ENCODE peak calls at places on chromosomes 3 and 15, in seven cellular contexts. One of them, this sample, is unnamed.

GRCh38 chr15:89090791-89091666 is 2.8 kb downstream of the ABHD2 start:
- DNase-seq in bronchial epithelial cell: peak
- DNase-seq in aorta: peak
- DNase-seq in iris pigment epithelial cell: peak
- DNase-seq in NCI-H1105: no peak
- DNase-seq in activated CD8-positive, alpha-beta memory T cell treated with anti-CD3 and anti-CD28 coated beads, Interleukin-2, amount 50 U/mL, for 48 hours: no peak
- DNase-seq in T1000: peak
- DNase-seq in this sample: no peak

GRCh38 chr15:101504373-101504772 is 14.9 kb upstream of the PCSK6 start:
- DNase-seq in bronchial epithelial cell: no peak
- DNase-seq in aorta: no peak
- DNase-seq in iris pigment epithelial cell: no peak
- DNase-seq in NCI-H1105: no peak
- DNase-seq in activated CD8-positive, alpha-beta memory T cell treated with anti-CD3 and anti-CD28 coated beads, Interleukin-2, amount 50 U/mL, for 48 hours: no peak
- DNase-seq in T1000: no peak
- DNase-seq in this sample: no peak

GRCh38 chr15:45242289-45242688 is 9.7 kb upstream of the SLC28A2 start:
- DNase-seq in bronchial epithelial cell: no peak
- DNase-seq in aorta: no peak
- DNase-seq in iris pigment epithelial cell: peak
- DNase-seq in NCI-H1105: no peak
- DNase-seq in activated CD8-positive, alpha-beta memory T cell treated with anti-CD3 and anti-CD28 coated beads, Interleukin-2, amount 50 U/mL, for 48 hours: no peak
- DNase-seq in T1000: no peak
- DNase-seq in this sample: no peak

GRCh38 chr3:18189651-18190050 is 235.5 kb downstream of the SATB1 start:
- DNase-seq in bronchial epithelial cell: no peak
- DNase-seq in aorta: no peak
- DNase-seq in iris pigment epithelial cell: peak
- DNase-seq in NCI-H1105: peak
- DNase-seq in activated CD8-positive, alpha-beta memory T cell treated with anti-CD3 and anti-CD28 coated beads, Interleukin-2, amount 50 U/mL, for 48 hours: no peak
- DNase-seq in T1000: no peak
- DNase-seq in this sample: no peak

GRCh38 chr15:81544385-81544784 is 170.4 kb upstream of the TMC3 start:
- DNase-seq in bronchial epithelial cell: no peak
- DNase-seq in aorta: no peak
- DNase-seq in iris pigment epithelial cell: no peak
- DNase-seq in NCI-H1105: no peak
- DNase-seq in activated CD8-positive, alpha-beta memory T cell treated with anti-CD3 and anti-CD28 coated beads, Interleukin-2, amount 50 U/mL, for 48 hours: no peak
- DNase-seq in T1000: no peak
- DNase-seq in this sample: no peak

GRCh38 chr3:133854971-133855370 is 40.7 kb downstream of the RAB6B start:
- DNase-seq in bronchial epithelial cell: no peak
- DNase-seq in aorta: no peak
- DNase-seq in iris pigment epithelial cell: no peak
- DNase-seq in NCI-H1105: no peak
- DNase-seq in activated CD8-positive, alpha-beta memory T cell treated with anti-CD3 and anti-CD28 coated beads, Interleukin-2, amount 50 U/mL, for 48 hours: no peak
- DNase-seq in T1000: no peak
- DNase-seq in this sample: no peak

GRCh38 chr3:6861331-6861988 is 545 bp downstream of the GRM7 start:
- DNase-seq in bronchial epithelial cell: no peak
- DNase-seq in aorta: no peak
- DNase-seq in iris pigment epithelial cell: no peak
- DNase-seq in NCI-H1105: no peak
- DNase-seq in activated CD8-positive, alpha-beta memory T cell treated with anti-CD3 and anti-CD28 coated beads, Interleukin-2, amount 50 U/mL, for 48 hours: no peak
- DNase-seq in T1000: peak
- DNase-seq in this sample: no peak

GRCh38 chr3:128584412-128585020 is 66.1 kb downstream of the RPN1 start:
- DNase-seq in bronchial epithelial cell: peak
- DNase-seq in aorta: peak
- DNase-seq in iris pigment epithelial cell: peak
- DNase-seq in NCI-H1105: peak
- DNase-seq in activated CD8-positive, alpha-beta memory T cell treated with anti-CD3 and anti-CD28 coated beads, Interleukin-2, amount 50 U/mL, for 48 hours: peak
- DNase-seq in T1000: peak
- DNase-seq in this sample: peak

GRCh38 chr3:111851511-111851954 is 7.5 kb upstream of the PHLDB2 start:
- DNase-seq in bronchial epithelial cell: peak
- DNase-seq in aorta: peak
- DNase-seq in iris pigment epithelial cell: peak
- DNase-seq in NCI-H1105: no peak
- DNase-seq in activated CD8-positive, alpha-beta memory T cell treated with anti-CD3 and anti-CD28 coated beads, Interleukin-2, amount 50 U/mL, for 48 hours: no peak
- DNase-seq in T1000: peak
- DNase-seq in this sample: no peak

GRCh38 chr15:63944681-63944955 is 101.7 kb downstream of the DAPK2 start:
- DNase-seq in bronchial epithelial cell: no peak
- DNase-seq in aorta: no peak
- DNase-seq in iris pigment epithelial cell: no peak
- DNase-seq in NCI-H1105: no peak
- DNase-seq in activated CD8-positive, alpha-beta memory T cell treated with anti-CD3 and anti-CD28 coated beads, Interleukin-2, amount 50 U/mL, for 48 hours: no peak
- DNase-seq in T1000: no peak
- DNase-seq in this sample: no peak

GRCh38 chr3:29384640-29385039 is 103.8 kb downstream of the RBMS3 start:
- DNase-seq in bronchial epithelial cell: peak
- DNase-seq in aorta: peak
- DNase-seq in iris pigment epithelial cell: peak
- DNase-seq in NCI-H1105: no peak
- DNase-seq in activated CD8-positive, alpha-beta memory T cell treated with anti-CD3 and anti-CD28 coated beads, Interleukin-2, amount 50 U/mL, for 48 hours: no peak
- DNase-seq in T1000: no peak
- DNase-seq in this sample: no peak

GRCh38 chr3:13272831-13273603 is 147.1 kb downstream of the NUP210 start:
- DNase-seq in bronchial epithelial cell: no peak
- DNase-seq in aorta: peak
- DNase-seq in iris pigment epithelial cell: no peak
- DNase-seq in NCI-H1105: no peak
- DNase-seq in activated CD8-positive, alpha-beta memory T cell treated with anti-CD3 and anti-CD28 coated beads, Interleukin-2, amount 50 U/mL, for 48 hours: no peak
- DNase-seq in T1000: no peak
- DNase-seq in this sample: no peak

GRCh38 chr3:125406070-125406469 is 30.9 kb upstream of the ZNF148 start:
- DNase-seq in bronchial epithelial cell: no peak
- DNase-seq in aorta: no peak
- DNase-seq in iris pigment epithelial cell: no peak
- DNase-seq in NCI-H1105: no peak
- DNase-seq in activated CD8-positive, alpha-beta memory T cell treated with anti-CD3 and anti-CD28 coated beads, Interleukin-2, amount 50 U/mL, for 48 hours: no peak
- DNase-seq in T1000: no peak
- DNase-seq in this sample: no peak

GRCh38 chr3:31550452-31551251 is 17.9 kb downstream of the STT3B start:
- DNase-seq in bronchial epithelial cell: peak
- DNase-seq in aorta: no peak
- DNase-seq in iris pigment epithelial cell: peak
- DNase-seq in NCI-H1105: no peak
- DNase-seq in activated CD8-positive, alpha-beta memory T cell treated with anti-CD3 and anti-CD28 coated beads, Interleukin-2, amount 50 U/mL, for 48 hours: no peak
- DNase-seq in T1000: no peak
- DNase-seq in this sample: no peak

GRCh38 chr3:105944721-105945120 is 75.9 kb upstream of the CBLB start:
- DNase-seq in bronchial epithelial cell: peak
- DNase-seq in aorta: no peak
- DNase-seq in iris pigment epithelial cell: peak
- DNase-seq in NCI-H1105: no peak
- DNase-seq in activated CD8-positive, alpha-beta memory T cell treated with anti-CD3 and anti-CD28 coated beads, Interleukin-2, amount 50 U/mL, for 48 hours: no peak
- DNase-seq in T1000: no peak
- DNase-seq in this sample: no peak

GRCh38 chr15:57890351-57890750 is 175.2 kb downstream of the ALDH1A2 start:
- DNase-seq in bronchial epithelial cell: peak
- DNase-seq in aorta: no peak
- DNase-seq in iris pigment epithelial cell: peak
- DNase-seq in NCI-H1105: no peak
- DNase-seq in activated CD8-positive, alpha-beta memory T cell treated with anti-CD3 and anti-CD28 coated beads, Interleukin-2, amount 50 U/mL, for 48 hours: no peak
- DNase-seq in T1000: peak
- DNase-seq in this sample: no peak

GRCh38 chr3:61563614-61564404 is 2.4 kb downstream of the PTPRG start:
- DNase-seq in bronchial epithelial cell: no peak
- DNase-seq in aorta: peak
- DNase-seq in iris pigment epithelial cell: no peak
- DNase-seq in NCI-H1105: no peak
- DNase-seq in activated CD8-positive, alpha-beta memory T cell treated with anti-CD3 and anti-CD28 coated beads, Interleukin-2, amount 50 U/mL, for 48 hours: no peak
- DNase-seq in T1000: no peak
- DNase-seq in this sample: peak

GRCh38 chr15:58432421-58432820 is 630 bp downstream of the LIPC start:
- DNase-seq in bronchial epithelial cell: no peak
- DNase-seq in aorta: no peak
- DNase-seq in iris pigment epithelial cell: peak
- DNase-seq in NCI-H1105: no peak
- DNase-seq in activated CD8-positive, alpha-beta memory T cell treated with anti-CD3 and anti-CD28 coated beads, Interleukin-2, amount 50 U/mL, for 48 hours: no peak
- DNase-seq in T1000: no peak
- DNase-seq in this sample: no peak